ENCODE peak calls at places on chromosome 4, in four cellular contexts. O, D, V and Y are unnamed samples.
A peak's percentile ranks its signal among the peaks of the same experiment; 100 is the strongest.

GRCh38 chr4:133268205-133268604 is 119.1 kb downstream of the PCDH10 start:
- DNase-seq in O (no peak), D (no peak), V (no peak), Y (no peak)

GRCh38 chr4:4386736-4387392 is at the start of gene NSG1:
- DNase-seq in V (peak; percentile 58), D (no peak), O (no peak), Y (no peak)

GRCh38 chr4:137536789-137537561 is 4.7 kb upstream of the PCDH18 start:
- DNase-seq in V (no peak), O (no peak), D (no peak), Y (no peak)

GRCh38 chr4:97531351-97531750 is 611.9 kb downstream of the STPG2 start:
- DNase-seq in O (no peak), V (no peak), D (no peak), Y (no peak)

GRCh38 chr4:83109480-83110221 is 4.9 kb downstream of the PLAC8 start:
- DNase-seq in V (no peak), D (peak; percentile 32), O (no peak), Y (no peak)

GRCh38 chr4:40434126-40434692 is 99.1 kb downstream of the CHRNA9 start:
- DNase-seq in O (no peak), V (no peak), D (no peak), Y (no peak)

GRCh38 chr4:76744253-76744921 is 153.6 kb downstream of the SOWAHB start:
- DNase-seq in V (no peak), D (no peak), O (no peak), Y (no peak)

GRCh38 chr4:186912606-186913005 is 188.9 kb upstream of the FAT1 start:
- DNase-seq in V (no peak), D (no peak), O (no peak), Y (no peak)

GRCh38 chr4:183823394-183823793 is 81.7 kb upstream of the STOX2 start:
- DNase-seq in O (no peak), V (peak; percentile 76), D (no peak), Y (no peak)

GRCh38 chr4:1240721-1241465 is 8.0 kb downstream of the CTBP1 start:
- DNase-seq in O (peak; percentile 52), D (no peak), V (no peak), Y (no peak)

GRCh38 chr4:150250998-150251651 is 172.9 kb downstream of the DCLK2 start:
- DNase-seq in O (no peak), D (no peak), V (no peak), Y (no peak)

GRCh38 chr4:85910985-85911384 is 436.0 kb downstream of the ARHGAP24 start:
- DNase-seq in V (no peak), O (no peak), D (no peak), Y (no peak)

GRCh38 chr4:94373752-94374151 is 31.1 kb upstream of the HPGDS start:
- DNase-seq in O (no peak), D (no peak), V (no peak), Y (no peak)

GRCh38 chr4:7699040-7699439 is 240.6 kb downstream of the AFAP1 start:
- DNase-seq in V (peak; percentile 74), O (no peak), D (peak; percentile 57), Y (no peak)

GRCh38 chr4:23388699-23389395 is 501.0 kb downstream of the PPARGC1A start:
- DNase-seq in O (no peak), D (no peak), V (no peak), Y (no peak)

GRCh38 chr4:97074531-97074930 is 1068.7 kb downstream of the STPG2 start:
- DNase-seq in D (no peak), O (no peak), V (no peak), Y (no peak)

GRCh38 chr4:12703076-12703475 is 781.1 kb downstream of the RAB28 start:
- DNase-seq in D (no peak), V (no peak), O (no peak), Y (no peak)

GRCh38 chr4:15035152-15035551 is 32.9 kb downstream of the CPEB2 start:
- DNase-seq in D (no peak), O (no peak), V (peak; percentile 16), Y (no peak)

GRCh38 chr4:21986312-21986711 is 37.7 kb upstream of the KCNIP4 start:
- DNase-seq in V (no peak), D (no peak), O (no peak), Y (no peak)

GRCh38 chr4:60790608-60791007 is 409.5 kb upstream of the ADGRL3 start:
- DNase-seq in V (no peak), O (no peak), D (no peak), Y (no peak)

GRCh38 chr4:74934016-74934821 is 1.3 kb downstream of the PARM1 start:
- DNase-seq in D (peak; percentile 22), V (peak; percentile 25), O (peak; percentile 67), Y (no peak)

GRCh38 chr4:120443111-120443510 is 376.5 kb upstream of the MAD2L1 start:
- DNase-seq in D (no peak), O (no peak), V (no peak), Y (no peak)

GRCh38 chr4:168098257-168098717 is 6.0 kb downstream of the ANXA10 start:
- DNase-seq in D (no peak), V (peak; percentile 81), O (no peak), Y (no peak)

GRCh38 chr4:89134775-89135319 is 23.5 kb downstream of the TIGD2 start:
- DNase-seq in O (no peak), D (no peak), V (peak; percentile 71), Y (no peak)

GRCh38 chr4:182578402-182578801 is 335.2 kb downstream of the TENM3 start:
- DNase-seq in O (no peak), D (no peak), V (peak; percentile 84), Y (no peak)

GRCh38 chr4:182449186-182449880 is 206.1 kb downstream of the TENM3 start:
- DNase-seq in V (peak; percentile 54), D (no peak), O (no peak), Y (no peak)

GRCh38 chr4:108738307-108738706 is 24.5 kb downstream of the ETNPPL start:
- DNase-seq in V (peak; percentile 21), O (no peak), D (no peak), Y (no peak)

DNA sequence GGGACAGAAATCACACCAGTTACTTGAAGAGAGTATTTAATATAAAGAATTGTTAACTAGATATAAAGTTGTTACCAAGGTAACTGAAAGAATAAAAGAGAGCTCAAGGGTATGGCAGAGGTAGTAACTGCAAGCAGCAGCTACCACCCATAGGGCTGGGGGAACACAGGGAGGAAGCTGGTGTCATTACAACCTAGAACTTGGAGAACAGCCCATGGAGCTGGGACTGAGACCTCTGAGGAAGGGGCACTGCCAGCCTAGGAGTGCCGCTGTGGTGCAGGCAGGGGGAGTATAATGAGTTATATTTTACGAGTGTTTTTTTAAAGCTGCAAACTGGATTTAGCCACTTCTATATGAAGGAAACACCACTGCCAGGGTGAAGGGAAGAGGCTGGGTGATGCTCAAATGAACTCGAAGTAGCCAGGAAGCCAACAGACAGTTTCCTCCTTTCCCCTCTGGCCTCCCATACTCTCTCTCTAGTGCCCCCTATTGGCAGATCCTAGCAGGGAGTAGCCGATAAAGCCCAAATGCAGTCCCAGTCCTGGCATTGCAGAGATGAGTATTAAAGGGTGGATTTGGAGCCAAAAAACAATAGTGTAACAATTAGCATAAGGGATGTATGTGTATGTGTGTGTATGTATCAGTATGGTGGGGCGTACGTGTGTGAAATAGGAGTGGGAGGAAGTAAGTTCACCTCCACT is 213.7 kb upstream of the LDB2 start:
- DNase-seq in D (no peak), O (no peak), V (no peak), Y (no peak)
- TF ChIP-seq CTCF in D (peak; percentile 29), O (no peak), V (peak; percentile 46), Y (no peak)

DNA sequence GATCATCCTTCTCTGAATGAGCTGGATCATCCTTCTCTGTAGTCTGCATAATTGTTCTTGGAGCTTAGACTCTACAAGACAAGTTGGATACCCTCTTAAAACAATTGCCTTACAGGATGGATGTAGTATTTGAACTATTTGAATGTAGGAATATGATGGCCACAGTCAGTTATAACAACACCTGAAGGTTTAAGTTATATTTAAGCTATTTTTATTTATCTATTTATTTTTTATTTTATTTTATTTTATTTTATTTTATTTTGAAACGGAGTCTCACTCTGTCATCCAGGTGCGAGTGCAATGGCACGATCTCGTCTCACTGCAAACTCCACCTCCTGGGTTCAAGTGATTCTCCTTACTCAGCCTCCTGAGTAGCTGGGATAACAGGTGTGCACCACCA is 149.9 kb upstream of the SLIT2 start:
- DNase-seq in V (no peak), O (no peak), D (no peak), Y (no peak)
- H3K9me3 ChIP-seq in V (no peaks in the 10 kb centered on the region), O (no peaks in the 10 kb centered on the region), D (no peaks in the 10 kb centered on the region), Y (no peaks in the 10 kb centered on the region)

GRCh38 chr4:88060431-88060830 is 53.0 kb downstream of the PKD2 start:
- DNase-seq in D (no peak), O (no peak), V (no peak), Y (no peak)

GRCh38 chr4:88062311-88062710 is 54.9 kb downstream of the PKD2 start:
- DNase-seq in V (no peak), D (no peak), O (no peak), Y (no peak)

GRCh38 chr4:88062843-88063242 is 55.4 kb downstream of the PKD2 start:
- DNase-seq in D (no peak), V (no peak), O (no peak), Y (no peak)

GRCh38 chr4:88064410-88064809 is 57.0 kb downstream of the PKD2 start:
- DNase-seq in D (no peak), V (no peak), O (no peak), Y (no peak)

DNA sequence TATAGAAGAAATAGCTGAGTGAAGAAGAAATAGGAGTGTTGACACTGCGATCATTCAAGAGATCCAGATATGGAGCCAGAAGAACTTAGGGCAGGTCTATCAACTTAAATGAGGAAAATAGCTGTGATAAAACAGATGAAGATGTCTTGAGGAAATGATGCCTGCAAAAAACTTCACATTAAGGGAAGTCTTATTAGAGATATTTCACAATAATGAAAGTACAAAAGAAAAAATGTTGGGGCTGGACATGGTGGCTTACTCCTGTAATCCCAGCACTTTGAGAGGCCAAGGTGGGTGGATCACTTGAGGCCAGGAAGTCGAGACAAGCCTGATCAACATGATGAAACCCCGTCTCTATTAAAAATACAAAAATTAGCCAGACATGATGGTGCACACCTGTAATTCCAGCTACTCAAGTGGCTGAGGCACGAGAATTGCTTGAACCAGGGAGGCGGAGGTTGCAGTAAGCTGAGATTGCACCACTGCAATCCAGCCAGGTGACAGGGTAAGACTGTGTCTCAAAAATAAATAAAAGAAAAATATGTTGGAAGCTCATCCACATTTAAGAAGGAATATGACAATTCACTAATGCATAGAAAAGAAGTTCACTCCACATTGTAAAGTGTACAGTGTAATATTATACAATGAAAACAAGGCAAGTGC is 56.3 kb downstream of the PKD2 start:
- DNase-seq in D (no peak), V (no peak), O (no peak), Y (no peak)
- H3K36me3 ChIP-seq in D (peaks cover 54% of the 10 kb centered on the region), V (peaks cover 19% of the 10 kb centered on the region), O (peaks cover 77% of the 10 kb centered on the region), Y (peaks cover 52% of the 10 kb centered on the region)

DNA sequence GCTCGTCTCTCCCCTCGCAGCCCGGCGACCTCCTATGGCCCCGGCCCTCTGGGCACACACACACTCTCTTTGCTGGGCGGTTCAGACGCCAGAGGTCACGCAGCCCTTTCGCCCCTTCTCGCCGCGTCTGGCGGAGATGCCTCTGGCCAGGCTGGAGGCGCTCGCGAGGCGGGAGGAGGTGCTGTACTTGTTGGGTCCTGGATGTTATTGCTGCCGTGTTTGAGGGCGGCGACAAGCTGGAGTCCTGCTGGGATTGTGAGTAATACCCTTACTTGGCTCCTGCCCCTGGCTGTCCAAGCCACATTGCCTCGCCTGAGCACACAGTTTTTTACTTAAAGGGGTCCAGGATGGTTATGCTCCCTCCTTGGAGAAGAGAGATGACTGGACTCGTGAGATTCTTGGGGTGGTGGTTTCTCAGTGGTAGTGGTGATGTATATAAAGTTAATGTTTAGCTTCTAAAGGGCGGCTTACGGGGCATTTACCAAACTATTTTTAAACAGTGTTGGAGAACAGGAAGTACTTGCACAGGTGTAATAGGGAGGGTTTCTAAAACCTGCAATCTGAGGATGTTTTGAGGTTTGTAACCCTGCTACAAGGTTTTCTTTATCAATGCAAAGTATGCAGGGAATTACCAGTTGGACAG is 572 bp downstream of the USP53 start:
- DNase-seq in D (peak; percentile 86), V (peak; percentile 90), O (peak; percentile 97), Y (no peak)
- TF ChIP-seq CTCF in D (peak; percentile 12), V (no peak), O (peak; percentile 33), Y (no peak)

GRCh38 chr4:100164808-100165760 is 25.2 kb downstream of the DDIT4L start:
- DNase-seq in D (no peak), O (no peak), V (no peak), Y (no peak)
- H3K9me3 ChIP-seq in D (peaks cover 7% of the 10 kb centered on the region), O (peaks cover 14% of the 10 kb centered on the region), V (peaks cover 4% of the 10 kb centered on the region), Y (no peaks in the 10 kb centered on the region)